ENCODE peak calls at places on chromosome 2, in five cellular contexts. Q is activated CD8-positive, alpha-beta T cell treated with anti-CD3 and anti-CD28 coated beads for 36 hours; J is GM13976; M is uterus; I is HFF-Myc. V is an unnamed sample.

GRCh38 chr2:2098458-2099167 is 232.5 kb downstream of the MYT1L start:
- DNase-seq in Q (no peak), I (no peak), M (no peak), J (no peak), V (no peak)

GRCh38 chr2:220648628-220649027 is 923.5 kb downstream of the EPHA4 start:
- DNase-seq in M (no peak), Q (no peak), I (no peak), J (no peak), V (no peak)

GRCh38 chr2:190277234-190278112 is 42.2 kb downstream of the HIBCH start:
- DNase-seq in M (no peak), I (peak; percentile 20), J (peak; percentile 10), Q (peak; percentile 44), V (no peak)

GRCh38 chr2:218888341-218888740 is 7.7 kb downstream of the WNT10A start:
- DNase-seq in Q (no peak), M (no peak), J (no peak), I (no peak), V (no peak)

GRCh38 chr2:102103992-102104871 is 38.3 kb upstream of the IL1R1 start:
- DNase-seq in Q (peak; percentile 88), M (peak; percentile 74), I (peak; percentile 94), J (no peak), V (no peak)

GRCh38 chr2:178177066-178177679 is 17.1 kb upstream of the OSBPL6 start:
- DNase-seq in M (no peak), J (no peak), Q (no peak), I (no peak), V (no peak)

GRCh38 chr2:32626591-32627221 is 1.1 kb upstream of the TTC27 start:
- DNase-seq in Q (no peak), I (no peak), M (no peak), J (no peak), V (no peak)

GRCh38 chr2:696463-696862 is 19.3 kb upstream of the TMEM18 start:
- DNase-seq in I (no peak), M (no peak), J (peak; percentile 44), Q (no peak), V (no peak)

GRCh38 chr2:74221604-74222299 is 23.3 kb downstream of the MTHFD2 start:
- DNase-seq in M (no peak), J (no peak), Q (no peak), I (no peak), V (no peak)

GRCh38 chr2:234874347-234875046 is 77.3 kb upstream of the SH3BP4 start:
- DNase-seq in M (no peak), J (no peak), Q (no peak), I (no peak), V (no peak)

GRCh38 chr2:15747698-15748471 is 156.2 kb downstream of the DDX1 start:
- DNase-seq in I (no peak), J (no peak), M (no peak), Q (no peak), V (no peak)

GRCh38 chr2:178553047-178553446 is 72.8 kb downstream of the PLEKHA3 start:
- DNase-seq in J (no peak), I (peak; percentile 41), M (no peak), Q (no peak), V (no peak)

GRCh38 chr2:69585855-69586560 is 57.5 kb downstream of the AAK1 start:
- DNase-seq in M (no peak), J (no peak), Q (peak; percentile 50), I (no peak), V (no peak)

GRCh38 chr2:216539791-216540241 is 41.2 kb downstream of the RPL37A start:
- DNase-seq in I (peak; percentile 70), Q (no peak), J (peak; percentile 68), M (peak; percentile 46), V (no peak)

GRCh38 chr2:124258481-124258880 is 233.4 kb downstream of the CNTNAP5 start:
- DNase-seq in M (no peak), Q (no peak), J (no peak), I (no peak), V (no peak)

GRCh38 chr2:36662638-36663037 is 33.9 kb upstream of the VIT start:
- DNase-seq in J (no peak), Q (no peak), M (no peak), I (no peak), V (no peak)

GRCh38 chr2:146818122-146818521 is 1026.7 kb upstream of the ACVR2A start:
- DNase-seq in J (no peak), I (no peak), Q (no peak), M (no peak), V (no peak)

GRCh38 chr2:37215255-37215654 is 16.1 kb downstream of the CEBPZ start:
- DNase-seq in I (no peak), Q (no peak), M (no peak), J (no peak), V (no peak)

GRCh38 chr2:75489682-75490180 is 71.0 kb downstream of the EVA1A start:
- DNase-seq in I (no peak), J (no peak), M (no peak), Q (no peak), V (no peak)

GRCh38 chr2:186486651-186487647 is 889 bp downstream of the ZC3H15 start:
- DNase-seq in J (no peak), I (no peak), Q (no peak), M (no peak), V (no peak)

GRCh38 chr2:2743164-2743571 is 412.1 kb upstream of the MYT1L start:
- DNase-seq in I (no peak), M (peak; percentile 62), Q (no peak), J (no peak), V (no peak)

GRCh38 chr2:147293958-147294824 is 550.6 kb upstream of the ACVR2A start:
- DNase-seq in M (no peak), J (no peak), Q (no peak), I (no peak), V (no peak)

GRCh38 chr2:197137234-197137633 is 173.3 kb downstream of the ANKRD44 start:
- DNase-seq in Q (no peak), M (no peak), J (no peak), I (no peak), V (no peak)

GRCh38 chr2:59383473-59383872 is 1142.3 kb upstream of the FANCL start:
- DNase-seq in J (no peak), I (no peak), M (no peak), Q (no peak), V (no peak)

GRCh38 chr2:23312996-23313606 is 71.9 kb upstream of the KLHL29 start:
- DNase-seq in Q (peak; percentile 69), J (peak; percentile 68), M (no peak), I (no peak), V (peak; percentile 79)
- TF ChIP-seq CTCF in Q (peak; percentile 79), J (peak; percentile 58), M (no peak), I (peak; percentile 92), V (peak; percentile 92)

GRCh38 chr2:60794271-60794863 is 38.3 kb downstream of the PAPOLG start:
- DNase-seq in I (no peak), J (no peak), Q (no peak), M (no peak), V (no peak)
- TF ChIP-seq CTCF in I (peak; percentile 12), J (peak; percentile 45), Q (peak; percentile 84), M (no peak), V (peak; percentile 28)

GRCh38 chr2:210623506-210623905 is 67.1 kb downstream of the CPS1 start:
- DNase-seq in J (no peak), Q (no peak), I (no peak), M (no peak), V (no peak)
- TF ChIP-seq CTCF in J (no peak), Q (no peak), I (no peak), M (no peak), V (no peak)

DNA sequence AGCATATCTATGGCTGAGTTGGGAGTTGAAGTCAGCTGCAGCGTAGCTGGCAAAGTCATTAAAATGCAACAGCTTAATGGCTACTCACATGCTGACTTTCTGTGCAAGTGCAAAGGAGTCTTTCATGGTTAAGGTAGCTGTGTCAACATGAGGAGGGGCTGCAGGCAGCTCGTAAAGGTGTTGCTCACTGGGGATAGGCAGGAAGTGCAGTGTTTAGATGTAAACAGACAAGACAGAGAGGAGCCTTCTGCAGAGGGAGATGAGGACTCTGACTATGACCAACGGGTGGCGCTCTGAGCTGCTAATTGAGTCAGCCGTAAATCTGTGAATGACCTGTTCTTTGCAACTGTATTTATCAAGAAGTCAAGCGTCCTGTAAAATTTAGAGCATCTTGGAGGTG is 22.3 kb upstream of the CAVIN2 start:
- DNase-seq in Q (peak; percentile 10), M (no peak), J (no peak), I (no peak), V (peak; percentile 81)
- TF ChIP-seq CTCF in Q (no peak), M (no peak), J (peak; percentile 39), I (peak; percentile 44), V (peak; percentile 55)

GRCh38 chr2:231181848-231182247 is 16.6 kb upstream of the ARMC9 start:
- DNase-seq in Q (no peak), M (no peak), I (no peak), J (peak; percentile 64), V (no peak)

GRCh38 chr2:231185050-231185725 is 13.2 kb upstream of the ARMC9 start:
- DNase-seq in J (no peak), M (no peak), I (no peak), Q (no peak), V (no peak)

GRCh38 chr2:231183851-231184250 is 14.6 kb upstream of the ARMC9 start:
- DNase-seq in Q (no peak), I (no peak), M (no peak), J (no peak), V (no peak)

GRCh38 chr2:231184319-231184718 is 14.1 kb upstream of the ARMC9 start:
- DNase-seq in I (no peak), J (no peak), Q (no peak), M (no peak), V (no peak)

GRCh38 chr2:231182500-231182899 is 15.9 kb upstream of the ARMC9 start:
- DNase-seq in J (peak; percentile 34), Q (no peak), M (no peak), I (no peak), V (no peak)
- TF ChIP-seq CTCF in J (no peak), Q (no peak), M (no peak), I (no peak), V (no peak)

GRCh38 chr2:30335981-30336538 is 104.7 kb downstream of the LBH start:
- DNase-seq in Q (peak; percentile 36), M (no peak), I (no peak), J (no peak), V (no peak)

GRCh38 chr2:30331869-30332268 is 100.5 kb downstream of the LBH start:
- DNase-seq in I (no peak), J (no peak), Q (no peak), M (no peak), V (no peak)

GRCh38 chr2:30332791-30333453 is 101.6 kb downstream of the LBH start:
- DNase-seq in M (no peak), I (no peak), Q (peak; percentile 79), J (peak; percentile 68), V (no peak)

GRCh38 chr2:30336978-30337841 is 105.9 kb downstream of the LBH start:
- DNase-seq in M (no peak), I (no peak), Q (peak; percentile 67), J (peak; percentile 85), V (no peak)

DNA sequence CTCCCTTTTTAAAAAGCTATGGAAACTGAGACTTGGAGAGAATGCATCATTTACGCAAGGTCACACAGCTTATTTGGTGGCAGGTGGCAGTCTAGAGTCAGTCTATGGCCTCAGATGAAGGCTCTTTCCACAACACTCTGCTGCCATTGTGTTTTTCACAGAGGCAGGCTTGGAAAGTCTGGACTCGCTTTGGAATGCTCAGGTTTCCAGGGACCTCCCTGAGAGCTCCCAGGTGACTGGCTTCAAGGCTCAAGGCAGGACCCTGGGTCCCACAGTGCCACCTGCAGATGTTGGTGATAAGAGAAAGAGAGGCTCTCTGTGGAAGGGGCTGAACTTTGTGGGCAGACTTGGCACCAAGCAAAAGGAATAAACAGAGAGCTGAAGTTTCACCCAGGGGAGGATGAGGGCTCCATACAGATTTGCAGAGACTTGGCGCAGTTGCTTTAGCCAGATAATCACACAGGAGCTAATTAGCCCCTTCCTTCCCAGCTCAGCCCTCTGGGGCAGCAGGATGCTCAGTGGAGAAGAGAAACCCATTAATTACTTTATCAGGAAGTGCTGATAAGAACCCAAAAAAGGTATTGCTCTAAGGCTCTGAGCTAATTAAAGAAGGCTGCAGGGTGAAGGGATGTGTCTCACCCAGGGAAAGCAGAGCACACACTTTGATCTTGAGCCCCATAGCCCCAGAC is 103.5 kb downstream of the LBH start:
- DNase-seq in Q (peak; percentile 20), M (no peak), I (no peak), J (no peak), V (no peak)
- TF ChIP-seq CTCF in Q (no peak), M (no peak), I (no peak), J (peak; percentile 7), V (no peak)